ENCODE peak calls at places on chromosomes 6 and 20, in eight cellular contexts. One of them, this sample, is unnamed.

GRCh38 chr6:28107506-28107905 is 16.9 kb upstream of the ZSCAN16 start:
- DNase-seq in HepG2: no peak
- DNase-seq in dorsolateral prefrontal cortex: no peak
- DNase-seq in tibial artery: no peak
- DNase-seq in stomach: no peak
- DNase-seq in uterus: no peak
- DNase-seq in left ventricle myocardium inferior: no peak
- DNase-seq in A549: no peak
- DNase-seq in this sample: no peak

GRCh38 chr6:135310291-135310690 is 129.2 kb downstream of the MYB start:
- DNase-seq in A549: no peak
- DNase-seq in left ventricle myocardium inferior: no peak
- DNase-seq in dorsolateral prefrontal cortex: no peak
- DNase-seq in stomach: no peak
- DNase-seq in HepG2: no peak
- DNase-seq in uterus: no peak
- DNase-seq in tibial artery: no peak
- DNase-seq in this sample: no peak

GRCh38 chr20:47355489-47356219 is 845 bp downstream of the ZMYND8 start:
- DNase-seq in dorsolateral prefrontal cortex: peak; percentile 63
- DNase-seq in HepG2: no peak
- DNase-seq in uterus: no peak
- DNase-seq in stomach: no peak
- DNase-seq in A549: no peak
- DNase-seq in tibial artery: no peak
- DNase-seq in left ventricle myocardium inferior: no peak
- DNase-seq in this sample: no peak

GRCh38 chr20:11676618-11677289 is 240.9 kb upstream of the BTBD3 start:
- DNase-seq in A549: peak; percentile 65
- DNase-seq in stomach: no peak
- DNase-seq in tibial artery: no peak
- DNase-seq in uterus: no peak
- DNase-seq in dorsolateral prefrontal cortex: no peak
- DNase-seq in HepG2: peak; percentile 62
- DNase-seq in left ventricle myocardium inferior: no peak
- DNase-seq in this sample: peak; percentile 67

GRCh38 chr20:57106030-57106682 is 160.3 kb downstream of the BMP7 start:
- DNase-seq in uterus: no peak
- DNase-seq in HepG2: no peak
- DNase-seq in A549: no peak
- DNase-seq in left ventricle myocardium inferior: no peak
- DNase-seq in dorsolateral prefrontal cortex: no peak
- DNase-seq in tibial artery: no peak
- DNase-seq in stomach: no peak
- DNase-seq in this sample: no peak

GRCh38 chr20:4601630-4602296 is 119.9 kb upstream of the PRND start:
- DNase-seq in dorsolateral prefrontal cortex: peak; percentile 89
- DNase-seq in uterus: peak; percentile 52
- DNase-seq in stomach: no peak
- DNase-seq in A549: no peak
- DNase-seq in HepG2: no peak
- DNase-seq in left ventricle myocardium inferior: peak; percentile 72
- DNase-seq in tibial artery: no peak
- DNase-seq in this sample: peak; percentile 52

GRCh38 chr20:34141293-34141692 is 29.2 kb upstream of the EIF2S2 start:
- DNase-seq in stomach: no peak
- DNase-seq in A549: no peak
- DNase-seq in tibial artery: no peak
- DNase-seq in HepG2: no peak
- DNase-seq in dorsolateral prefrontal cortex: no peak
- DNase-seq in left ventricle myocardium inferior: no peak
- DNase-seq in uterus: no peak
- DNase-seq in this sample: no peak

GRCh38 chr20:20210327-20210726 is 157.6 kb upstream of the INSM1 start:
- DNase-seq in left ventricle myocardium inferior: no peak
- DNase-seq in stomach: no peak
- DNase-seq in A549: no peak
- DNase-seq in uterus: no peak
- DNase-seq in HepG2: no peak
- DNase-seq in dorsolateral prefrontal cortex: peak; percentile 75
- DNase-seq in tibial artery: no peak
- DNase-seq in this sample: no peak

GRCh38 chr6:136037246-136037884 is 185.9 kb downstream of the PDE7B start:
- DNase-seq in left ventricle myocardium inferior: peak; percentile 18
- DNase-seq in stomach: no peak
- DNase-seq in A549: no peak
- DNase-seq in tibial artery: no peak
- DNase-seq in HepG2: no peak
- DNase-seq in uterus: no peak
- DNase-seq in dorsolateral prefrontal cortex: no peak
- DNase-seq in this sample: peak; percentile 7

GRCh38 chr6:143516700-143517446 is 5.4 kb upstream of the FUCA2 start:
- DNase-seq in left ventricle myocardium inferior: no peak
- DNase-seq in A549: no peak
- DNase-seq in HepG2: no peak
- DNase-seq in dorsolateral prefrontal cortex: no peak
- DNase-seq in uterus: no peak
- DNase-seq in tibial artery: no peak
- DNase-seq in stomach: no peak
- DNase-seq in this sample: no peak

GRCh38 chr6:55255061-55255571 is 72.2 kb upstream of the GFRAL start:
- DNase-seq in stomach: no peak
- DNase-seq in tibial artery: no peak
- DNase-seq in dorsolateral prefrontal cortex: no peak
- DNase-seq in uterus: no peak
- DNase-seq in A549: no peak
- DNase-seq in HepG2: no peak
- DNase-seq in left ventricle myocardium inferior: no peak
- DNase-seq in this sample: no peak

GRCh38 chr6:75285156-75285639 is 606 bp upstream of the TMEM30A start:
- DNase-seq in uterus: no peak
- DNase-seq in A549: no peak
- DNase-seq in left ventricle myocardium inferior: no peak
- DNase-seq in dorsolateral prefrontal cortex: no peak
- DNase-seq in tibial artery: no peak
- DNase-seq in stomach: no peak
- DNase-seq in HepG2: no peak
- DNase-seq in this sample: no peak

GRCh38 chr6:150184850-150185480 is 42.1 kb downstream of the PPP1R14C start:
- DNase-seq in left ventricle myocardium inferior: no peak
- DNase-seq in uterus: no peak
- DNase-seq in stomach: no peak
- DNase-seq in HepG2: no peak
- DNase-seq in dorsolateral prefrontal cortex: no peak
- DNase-seq in tibial artery: no peak
- DNase-seq in A549: no peak
- DNase-seq in this sample: no peak

GRCh38 chr6:167811040-167811439 is 15.7 kb upstream of the AFDN start:
- DNase-seq in uterus: no peak
- DNase-seq in left ventricle myocardium inferior: no peak
- DNase-seq in A549: no peak
- DNase-seq in dorsolateral prefrontal cortex: no peak
- DNase-seq in HepG2: no peak
- DNase-seq in stomach: no peak
- DNase-seq in tibial artery: no peak
- DNase-seq in this sample: no peak

GRCh38 chr6:4345543-4345942 is 210.2 kb upstream of the ECI2 start:
- DNase-seq in uterus: no peak
- DNase-seq in tibial artery: no peak
- DNase-seq in left ventricle myocardium inferior: peak; percentile 42
- DNase-seq in stomach: no peak
- DNase-seq in A549: no peak
- DNase-seq in dorsolateral prefrontal cortex: no peak
- DNase-seq in HepG2: no peak
- DNase-seq in this sample: no peak

GRCh38 chr20:37275125-37275524 is 13.5 kb upstream of the GHRH start:
- DNase-seq in stomach: no peak
- DNase-seq in uterus: no peak
- DNase-seq in tibial artery: no peak
- DNase-seq in HepG2: peak; percentile 56
- DNase-seq in A549: no peak
- DNase-seq in left ventricle myocardium inferior: no peak
- DNase-seq in dorsolateral prefrontal cortex: no peak
- DNase-seq in this sample: no peak

GRCh38 chr20:37278966-37279590 is 10.4 kb upstream of the MANBAL start:
- DNase-seq in dorsolateral prefrontal cortex: peak; percentile 11
- DNase-seq in left ventricle myocardium inferior: no peak
- DNase-seq in tibial artery: no peak
- DNase-seq in stomach: no peak
- DNase-seq in HepG2: no peak
- DNase-seq in uterus: no peak
- DNase-seq in A549: no peak
- DNase-seq in this sample: peak; percentile 73

GRCh38 chr20:37273988-37274387 is 12.4 kb upstream of the GHRH start:
- DNase-seq in uterus: no peak
- DNase-seq in dorsolateral prefrontal cortex: no peak
- DNase-seq in left ventricle myocardium inferior: no peak
- DNase-seq in stomach: no peak
- DNase-seq in A549: no peak
- DNase-seq in HepG2: no peak
- DNase-seq in tibial artery: no peak
- DNase-seq in this sample: no peak

GRCh38 chr20:37277253-37277593 is 12.2 kb upstream of the MANBAL start:
- DNase-seq in stomach: no peak
- DNase-seq in tibial artery: no peak
- DNase-seq in dorsolateral prefrontal cortex: no peak
- DNase-seq in uterus: no peak
- DNase-seq in A549: no peak
- DNase-seq in HepG2: no peak
- DNase-seq in left ventricle myocardium inferior: no peak
- DNase-seq in this sample: no peak

DNA sequence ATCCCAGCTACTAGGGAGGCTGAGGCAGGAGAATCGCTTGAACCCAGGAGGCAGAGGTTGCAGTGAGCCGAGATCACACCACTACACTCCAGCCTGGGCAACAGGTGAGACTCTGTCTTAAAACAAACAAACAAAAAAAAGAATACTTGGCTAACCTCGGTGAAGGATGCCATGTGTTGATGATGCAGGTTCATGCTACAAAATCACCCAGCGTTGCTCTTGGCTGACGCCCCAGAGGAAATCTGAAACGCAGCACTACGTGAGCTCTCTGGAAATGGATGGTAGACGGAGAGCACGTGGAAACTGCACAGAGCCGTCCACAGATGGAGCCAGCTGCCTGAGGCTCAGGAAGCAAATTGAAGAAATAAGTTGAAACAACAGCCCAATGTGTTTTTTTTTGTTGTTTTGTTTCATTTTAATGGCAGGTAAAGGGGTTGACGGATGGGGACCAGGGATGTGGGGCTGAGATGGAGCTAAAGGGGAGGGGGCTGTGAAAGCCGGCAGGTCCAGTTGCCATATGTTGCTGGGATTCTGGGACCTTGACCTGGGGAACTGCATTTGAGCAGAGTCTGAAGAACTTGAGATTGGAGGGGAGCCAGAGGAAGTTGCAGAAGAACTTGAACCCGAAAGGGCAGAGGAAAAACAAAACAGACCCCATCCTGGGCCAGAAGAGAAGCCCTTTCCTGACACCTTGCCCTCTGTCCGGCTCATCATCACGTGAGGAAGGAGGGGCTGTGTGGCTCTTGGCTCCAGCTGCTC is 12.8 kb upstream of the MANBAL start:
- DNase-seq in stomach: peak; percentile 59
- DNase-seq in tibial artery: no peak
- DNase-seq in HepG2: peak; percentile 49
- DNase-seq in dorsolateral prefrontal cortex: peak; percentile 40
- DNase-seq in uterus: peak; percentile 67
- DNase-seq in left ventricle myocardium inferior: peak; percentile 41
- DNase-seq in A549: peak; percentile 51
- DNase-seq in this sample: peak; percentile 71
- H3K27ac ChIP-seq in stomach: peak overlapping the region; percentile 41
- H3K27ac ChIP-seq in tibial artery: peak overlapping the region; percentile 8
- H3K27ac ChIP-seq in HepG2: no peak overlapping the region
- H3K27ac ChIP-seq in dorsolateral prefrontal cortex: no peak overlapping the region
- H3K27ac ChIP-seq in uterus: peak overlapping the region; percentile 50
- H3K27ac ChIP-seq in left ventricle myocardium inferior: peak overlapping the region; percentile 59
- H3K27ac ChIP-seq in A549: peak overlapping the region; percentile 41
- H3K27ac ChIP-seq in this sample: peak overlapping the region; percentile 60

GRCh38 chr20:46022411-46023147 is 6.4 kb upstream of the SLC12A5 start:
- DNase-seq in left ventricle myocardium inferior: peak; percentile 54
- DNase-seq in tibial artery: no peak
- DNase-seq in dorsolateral prefrontal cortex: peak; percentile 79
- DNase-seq in uterus: peak; percentile 42
- DNase-seq in stomach: peak; percentile 65
- DNase-seq in HepG2: peak; percentile 52
- DNase-seq in A549: peak; percentile 56
- DNase-seq in this sample: peak; percentile 65
- H3K27ac ChIP-seq in left ventricle myocardium inferior: no peak overlapping the region
- H3K27ac ChIP-seq in tibial artery: no peak overlapping the region
- H3K27ac ChIP-seq in dorsolateral prefrontal cortex: no peak overlapping the region
- H3K27ac ChIP-seq in uterus: no peak overlapping the region
- H3K27ac ChIP-seq in stomach: no peak overlapping the region
- H3K27ac ChIP-seq in HepG2: no peak overlapping the region
- H3K27ac ChIP-seq in A549: no peak overlapping the region
- H3K27ac ChIP-seq in this sample: peak overlapping the region; percentile 59

GRCh38 chr6:15485875-15486274 is 177.0 kb downstream of the DTNBP1 start:
- DNase-seq in HepG2: no peak
- DNase-seq in uterus: no peak
- DNase-seq in A549: no peak
- DNase-seq in left ventricle myocardium inferior: no peak
- DNase-seq in dorsolateral prefrontal cortex: no peak
- DNase-seq in stomach: no peak
- DNase-seq in tibial artery: no peak
- DNase-seq in this sample: peak; percentile 49

GRCh38 chr6:15483060-15483459 is 179.8 kb downstream of the DTNBP1 start:
- DNase-seq in A549: no peak
- DNase-seq in tibial artery: no peak
- DNase-seq in HepG2: peak; percentile 14
- DNase-seq in left ventricle myocardium inferior: no peak
- DNase-seq in uterus: no peak
- DNase-seq in stomach: no peak
- DNase-seq in dorsolateral prefrontal cortex: no peak
- DNase-seq in this sample: no peak

GRCh38 chr6:15481892-15482291 is 180.9 kb downstream of the DTNBP1 start:
- DNase-seq in A549: no peak
- DNase-seq in dorsolateral prefrontal cortex: no peak
- DNase-seq in uterus: no peak
- DNase-seq in left ventricle myocardium inferior: no peak
- DNase-seq in tibial artery: no peak
- DNase-seq in stomach: no peak
- DNase-seq in HepG2: no peak
- DNase-seq in this sample: no peak

GRCh38 chr6:15481414-15481813 is 181.4 kb downstream of the DTNBP1 start:
- DNase-seq in dorsolateral prefrontal cortex: no peak
- DNase-seq in stomach: no peak
- DNase-seq in A549: no peak
- DNase-seq in HepG2: no peak
- DNase-seq in tibial artery: no peak
- DNase-seq in left ventricle myocardium inferior: no peak
- DNase-seq in uterus: no peak
- DNase-seq in this sample: no peak

GRCh38 chr6:15484115-15484514 is 178.7 kb downstream of the DTNBP1 start:
- DNase-seq in stomach: no peak
- DNase-seq in A549: no peak
- DNase-seq in uterus: no peak
- DNase-seq in tibial artery: no peak
- DNase-seq in HepG2: no peak
- DNase-seq in dorsolateral prefrontal cortex: no peak
- DNase-seq in left ventricle myocardium inferior: no peak
- DNase-seq in this sample: no peak
- H3K27ac ChIP-seq in stomach: no peak overlapping the region
- H3K27ac ChIP-seq in A549: no peak overlapping the region
- H3K27ac ChIP-seq in uterus: no peak overlapping the region
- H3K27ac ChIP-seq in tibial artery: no peak overlapping the region
- H3K27ac ChIP-seq in HepG2: no peak overlapping the region
- H3K27ac ChIP-seq in dorsolateral prefrontal cortex: no peak overlapping the region
- H3K27ac ChIP-seq in left ventricle myocardium inferior: no peak overlapping the region
- H3K27ac ChIP-seq in this sample: no peak overlapping the region

GRCh38 chr20:41058007-41058673 is 29.5 kb downstream of the TOP1 start:
- DNase-seq in tibial artery: no peak
- DNase-seq in left ventricle myocardium inferior: no peak
- DNase-seq in A549: peak; percentile 44
- DNase-seq in dorsolateral prefrontal cortex: peak; percentile 44
- DNase-seq in stomach: no peak
- DNase-seq in uterus: no peak
- DNase-seq in HepG2: peak; percentile 55
- DNase-seq in this sample: peak; percentile 46
- H3K27ac ChIP-seq in tibial artery: no peak overlapping the region
- H3K27ac ChIP-seq in left ventricle myocardium inferior: peak overlapping the region; percentile 28
- H3K27ac ChIP-seq in A549: no peak overlapping the region
- H3K27ac ChIP-seq in dorsolateral prefrontal cortex: no peak overlapping the region
- H3K27ac ChIP-seq in stomach: no peak overlapping the region
- H3K27ac ChIP-seq in uterus: no peak overlapping the region
- H3K27ac ChIP-seq in HepG2: no peak overlapping the region
- H3K27ac ChIP-seq in this sample: no peak overlapping the region

This sample was measured in RWPE1.